ENCODE peak calls at places on chromosome 5, in eight cellular contexts. K is hepatocyte, X is left cardiac atrium, A is SW480, T is HT1080, S is small intestine, D is nephron progenitor cell, F is midbrain. U is an unnamed sample.

GRCh38 chr5:170108266-170108785 is 2.6 kb downstream of the FOXI1 start:
- DNase-seq in K (no peak), X (no peak), A (no peak), T (no peak), S (no peak), D (no peak), F (no peak), U (no peak)

GRCh38 chr5:174532453-174533126 is 191.8 kb upstream of the MSX2 start:
- DNase-seq in K (peak), X (peak), A (peak), T (peak), S (peak), D (peak), F (peak), U (peak)

GRCh38 chr5:123496892-123497291 is 15.1 kb upstream of the CSNK1G3 start:
- DNase-seq in K (no peak), X (no peak), A (no peak), T (peak), S (no peak), D (no peak), F (no peak), U (no peak)

GRCh38 chr5:76542887-76543690 is 80.1 kb downstream of the F2RL2 start:
- DNase-seq in K (peak), X (no peak), A (no peak), T (no peak), S (peak), D (peak), F (no peak), U (no peak)

GRCh38 chr5:81016116-81016515 is 56.0 kb downstream of the RASGRF2 start:
- DNase-seq in K (no peak), X (no peak), A (no peak), T (no peak), S (no peak), D (no peak), F (no peak), U (no peak)

GRCh38 chr5:115079934-115080623 is 89.6 kb downstream of the TRIM36 start:
- DNase-seq in K (no peak), X (no peak), A (no peak), T (peak), S (no peak), D (no peak), F (no peak), U (no peak)

GRCh38 chr5:171667341-171668096 is 118.1 kb upstream of the SMIM23 start:
- DNase-seq in K (peak), X (peak), A (peak), T (peak), S (no peak), D (peak), F (no peak), U (no peak)

GRCh38 chr5:77851229-77852067 is 75.3 kb upstream of the TBCA start:
- DNase-seq in K (peak), X (peak), A (no peak), T (no peak), S (no peak), D (peak), F (no peak), U (no peak)

GRCh38 chr5:94017579-94017978 is 276.2 kb upstream of the POU5F2 start:
- DNase-seq in K (no peak), X (no peak), A (no peak), T (peak), S (no peak), D (no peak), F (no peak), U (no peak)

GRCh38 chr5:58842851-58843250 is 260.0 kb downstream of the RAB3C start:
- DNase-seq in K (no peak), X (no peak), A (no peak), T (no peak), S (no peak), D (no peak), F (no peak), U (no peak)

GRCh38 chr5:25362799-25363198 is 718.0 kb upstream of the CDH10 start:
- DNase-seq in K (no peak), X (no peak), A (no peak), T (peak), S (no peak), D (no peak), F (no peak), U (no peak)

GRCh38 chr5:95449460-95449859 is 58.3 kb downstream of the FAM81B start:
- DNase-seq in K (no peak), X (no peak), A (no peak), T (peak), S (no peak), D (no peak), F (no peak), U (no peak)

U was measured in colonic mucosa.